ENCODE peak calls at places on chromosomes 5 and 9, in seven cellular contexts. One of them, this sample, is unnamed.

GRCh38 chr9:34125681-34126206 is 754 bp downstream of the DCAF12 start:
- DNase-seq in fibroblast of lung: peak; percentile 46
- DNase-seq in kidney: no peak
- DNase-seq in keratinocyte: no peak
- DNase-seq in ovary: no peak
- DNase-seq in transverse colon: peak; percentile 16
- DNase-seq in mammary epithelial cell: peak; percentile 50
- DNase-seq in this sample: peak; percentile 82

GRCh38 chr5:89869346-89869745 is 540.2 kb downstream of the CETN3 start:
- DNase-seq in fibroblast of lung: no peak
- DNase-seq in kidney: no peak
- DNase-seq in keratinocyte: no peak
- DNase-seq in ovary: no peak
- DNase-seq in transverse colon: no peak
- DNase-seq in mammary epithelial cell: peak; percentile 39
- DNase-seq in this sample: no peak

GRCh38 chr9:3804148-3804547 is 278.3 kb upstream of the RFX3 start:
- DNase-seq in fibroblast of lung: no peak
- DNase-seq in kidney: no peak
- DNase-seq in keratinocyte: no peak
- DNase-seq in ovary: no peak
- DNase-seq in transverse colon: no peak
- DNase-seq in mammary epithelial cell: no peak
- DNase-seq in this sample: peak; percentile 69

GRCh38 chr9:76138360-76138759 is 247.9 kb downstream of the PCSK5 start:
- DNase-seq in fibroblast of lung: no peak
- DNase-seq in kidney: no peak
- DNase-seq in keratinocyte: no peak
- DNase-seq in ovary: no peak
- DNase-seq in transverse colon: peak; percentile 19
- DNase-seq in mammary epithelial cell: no peak
- DNase-seq in this sample: no peak

GRCh38 chr9:88378317-88378716 is 9.9 kb upstream of the SPIN1 start:
- DNase-seq in fibroblast of lung: no peak
- DNase-seq in kidney: no peak
- DNase-seq in keratinocyte: no peak
- DNase-seq in ovary: no peak
- DNase-seq in transverse colon: no peak
- DNase-seq in mammary epithelial cell: no peak
- DNase-seq in this sample: peak; percentile 20

GRCh38 chr9:132504452-132504851 is 78.0 kb upstream of the BARHL1 start:
- DNase-seq in fibroblast of lung: no peak
- DNase-seq in kidney: no peak
- DNase-seq in keratinocyte: no peak
- DNase-seq in ovary: no peak
- DNase-seq in transverse colon: no peak
- DNase-seq in mammary epithelial cell: no peak
- DNase-seq in this sample: no peak

GRCh38 chr5:177100714-177101121 is 14.0 kb downstream of the FGFR4 start:
- DNase-seq in fibroblast of lung: no peak
- DNase-seq in kidney: no peak
- DNase-seq in keratinocyte: no peak
- DNase-seq in ovary: no peak
- DNase-seq in transverse colon: no peak
- DNase-seq in mammary epithelial cell: no peak
- DNase-seq in this sample: peak; percentile 52

GRCh38 chr9:124363326-124364096 is 51.7 kb downstream of the PSMB7 start:
- DNase-seq in fibroblast of lung: peak; percentile 92
- DNase-seq in kidney: no peak
- DNase-seq in keratinocyte: no peak
- DNase-seq in ovary: no peak
- DNase-seq in transverse colon: no peak
- DNase-seq in mammary epithelial cell: no peak
- DNase-seq in this sample: no peak

GRCh38 chr5:134143964-134144941 is 29.8 kb downstream of the TCF7 start:
- DNase-seq in fibroblast of lung: no peak
- DNase-seq in kidney: peak; percentile 35
- DNase-seq in keratinocyte: no peak
- DNase-seq in ovary: no peak
- DNase-seq in transverse colon: no peak
- DNase-seq in mammary epithelial cell: no peak
- DNase-seq in this sample: no peak

GRCh38 chr5:160887780-160888179 is 35.8 kb upstream of the ATP10B start:
- DNase-seq in fibroblast of lung: no peak
- DNase-seq in kidney: no peak
- DNase-seq in keratinocyte: no peak
- DNase-seq in ovary: no peak
- DNase-seq in transverse colon: peak; percentile 16
- DNase-seq in mammary epithelial cell: no peak
- DNase-seq in this sample: no peak

GRCh38 chr5:110225949-110226348 is 500.5 kb downstream of the TMEM232 start:
- DNase-seq in fibroblast of lung: no peak
- DNase-seq in kidney: no peak
- DNase-seq in keratinocyte: no peak
- DNase-seq in ovary: no peak
- DNase-seq in transverse colon: no peak
- DNase-seq in mammary epithelial cell: no peak
- DNase-seq in this sample: no peak

GRCh38 chr5:3325206-3325605 is 270.4 kb upstream of the IRX1 start:
- DNase-seq in fibroblast of lung: peak; percentile 51
- DNase-seq in kidney: no peak
- DNase-seq in keratinocyte: no peak
- DNase-seq in ovary: no peak
- DNase-seq in transverse colon: no peak
- DNase-seq in mammary epithelial cell: peak; percentile 59
- DNase-seq in this sample: peak; percentile 62

GRCh38 chr9:112127281-112127680 is 47.8 kb downstream of the SUSD1 start:
- DNase-seq in fibroblast of lung: no peak
- DNase-seq in kidney: no peak
- DNase-seq in keratinocyte: no peak
- DNase-seq in ovary: no peak
- DNase-seq in transverse colon: no peak
- DNase-seq in mammary epithelial cell: no peak
- DNase-seq in this sample: no peak

GRCh38 chr5:150400020-150400326 is 12.7 kb downstream of the CD74 start:
- DNase-seq in fibroblast of lung: no peak
- DNase-seq in kidney: no peak
- DNase-seq in keratinocyte: no peak
- DNase-seq in ovary: no peak
- DNase-seq in transverse colon: no peak
- DNase-seq in mammary epithelial cell: no peak
- DNase-seq in this sample: no peak

GRCh38 chr5:73564018-73564417 is 1.4 kb downstream of the ANKRA2 start:
- DNase-seq in fibroblast of lung: no peak
- DNase-seq in kidney: no peak
- DNase-seq in keratinocyte: no peak
- DNase-seq in ovary: no peak
- DNase-seq in transverse colon: no peak
- DNase-seq in mammary epithelial cell: no peak
- DNase-seq in this sample: peak; percentile 29

GRCh38 chr9:72930828-72931227 is 22.0 kb downstream of the ALDH1A1 start:
- DNase-seq in fibroblast of lung: no peak
- DNase-seq in kidney: no peak
- DNase-seq in keratinocyte: no peak
- DNase-seq in ovary: no peak
- DNase-seq in transverse colon: no peak
- DNase-seq in mammary epithelial cell: no peak
- DNase-seq in this sample: no peak

GRCh38 chr9:21564186-21564585 is 82.1 kb upstream of the IFNE start:
- DNase-seq in fibroblast of lung: no peak
- DNase-seq in kidney: no peak
- DNase-seq in keratinocyte: no peak
- DNase-seq in ovary: no peak
- DNase-seq in transverse colon: no peak
- DNase-seq in mammary epithelial cell: no peak
- DNase-seq in this sample: no peak

GRCh38 chr9:134055981-134056461 is 11.8 kb downstream of the BRD3 start:
- DNase-seq in fibroblast of lung: peak; percentile 82
- DNase-seq in kidney: peak; percentile 94
- DNase-seq in keratinocyte: peak; percentile 59
- DNase-seq in ovary: peak; percentile 66
- DNase-seq in transverse colon: peak; percentile 78
- DNase-seq in mammary epithelial cell: peak; percentile 91
- DNase-seq in this sample: peak; percentile 90

GRCh38 chr9:37977851-37978250 is 73.9 kb upstream of the SLC25A51 start:
- DNase-seq in fibroblast of lung: peak; percentile 46
- DNase-seq in kidney: no peak
- DNase-seq in keratinocyte: no peak
- DNase-seq in ovary: no peak
- DNase-seq in transverse colon: no peak
- DNase-seq in mammary epithelial cell: no peak
- DNase-seq in this sample: no peak

GRCh38 chr9:37976714-37977477 is 73.0 kb upstream of the SLC25A51 start:
- DNase-seq in fibroblast of lung: peak; percentile 97
- DNase-seq in kidney: peak; percentile 23
- DNase-seq in keratinocyte: no peak
- DNase-seq in ovary: no peak
- DNase-seq in transverse colon: no peak
- DNase-seq in mammary epithelial cell: peak; percentile 79
- DNase-seq in this sample: peak; percentile 94

GRCh38 chr9:37974506-37975173 is 70.7 kb upstream of the SLC25A51 start:
- DNase-seq in fibroblast of lung: peak; percentile 88
- DNase-seq in kidney: peak; percentile 25
- DNase-seq in keratinocyte: no peak
- DNase-seq in ovary: no peak
- DNase-seq in transverse colon: no peak
- DNase-seq in mammary epithelial cell: no peak
- DNase-seq in this sample: peak; percentile 79

GRCh38 chr9:37972346-37972745 is 68.4 kb upstream of the SLC25A51 start:
- DNase-seq in fibroblast of lung: peak; percentile 39
- DNase-seq in kidney: peak; percentile 41
- DNase-seq in keratinocyte: no peak
- DNase-seq in ovary: no peak
- DNase-seq in transverse colon: no peak
- DNase-seq in mammary epithelial cell: peak; percentile 20
- DNase-seq in this sample: peak; percentile 27

DNA sequence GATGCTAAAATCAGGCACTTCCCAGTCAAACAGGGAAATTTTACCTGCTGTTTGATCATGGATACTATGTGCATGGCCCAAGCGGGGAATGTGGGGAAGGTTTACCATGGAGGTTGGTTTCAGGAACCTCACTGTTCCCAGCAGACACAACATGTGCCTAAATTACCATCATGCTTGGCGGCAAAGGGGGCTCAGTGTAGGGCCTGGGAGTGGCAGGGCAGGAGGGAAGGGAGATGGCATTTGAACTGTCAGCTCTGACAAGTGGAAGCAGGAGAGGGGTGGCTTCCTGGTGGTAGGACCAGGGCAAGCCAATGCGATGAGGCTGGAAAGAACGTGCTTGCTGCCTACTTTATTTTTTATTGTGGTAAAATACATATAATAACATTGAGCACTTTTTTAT is 71.7 kb upstream of the SLC25A51 start:
- DNase-seq in fibroblast of lung: no peak
- DNase-seq in kidney: no peak
- DNase-seq in keratinocyte: no peak
- DNase-seq in ovary: no peak
- DNase-seq in transverse colon: no peak
- DNase-seq in mammary epithelial cell: no peak
- DNase-seq in this sample: no peak
- H3K27ac ChIP-seq in fibroblast of lung: no peak overlapping the region
- H3K27ac ChIP-seq in kidney: no peak overlapping the region
- H3K27ac ChIP-seq in keratinocyte: no peak overlapping the region
- H3K27ac ChIP-seq in ovary: no peak overlapping the region
- H3K27ac ChIP-seq in transverse colon: no peak overlapping the region
- H3K27ac ChIP-seq in mammary epithelial cell: no peak overlapping the region
- H3K27ac ChIP-seq in this sample: no peak overlapping the region

DNA sequence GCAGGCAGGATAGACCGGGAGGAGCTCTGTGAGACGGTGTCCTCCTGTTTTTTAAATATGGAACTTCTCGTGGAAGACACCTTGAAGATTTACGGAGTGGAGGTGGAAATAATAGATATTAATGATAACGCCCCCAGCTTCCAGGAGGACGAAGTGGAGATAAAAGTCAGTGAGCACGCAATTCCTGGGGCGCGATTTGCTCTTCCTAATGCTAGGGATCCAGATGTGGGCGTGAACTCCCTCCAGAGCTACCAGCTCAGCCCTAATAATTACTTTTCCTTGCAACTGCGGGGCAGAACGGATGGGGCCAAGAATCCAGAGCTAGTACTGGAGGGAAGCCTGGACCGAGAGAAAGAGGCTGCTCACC is 621 bp downstream of the PCDHGA11 start:
- DNase-seq in fibroblast of lung: no peak
- DNase-seq in kidney: no peak
- DNase-seq in keratinocyte: no peak
- DNase-seq in ovary: no peak
- DNase-seq in transverse colon: no peak
- DNase-seq in mammary epithelial cell: no peak
- DNase-seq in this sample: peak; percentile 60
- H3K9me3 ChIP-seq in fibroblast of lung: peaks cover 11% of the 10 kb centered on the region
- H3K9me3 ChIP-seq in kidney: peaks cover 79% of the 10 kb centered on the region
- H3K9me3 ChIP-seq in keratinocyte: peaks cover 28% of the 10 kb centered on the region
- H3K9me3 ChIP-seq in ovary: peaks cover 19% of the 10 kb centered on the region
- H3K9me3 ChIP-seq in transverse colon: peaks cover 75% of the 10 kb centered on the region
- H3K9me3 ChIP-seq in mammary epithelial cell: peaks cover 51% of the 10 kb centered on the region
- H3K9me3 ChIP-seq in this sample: no peaks in the 10 kb centered on the region

DNA sequence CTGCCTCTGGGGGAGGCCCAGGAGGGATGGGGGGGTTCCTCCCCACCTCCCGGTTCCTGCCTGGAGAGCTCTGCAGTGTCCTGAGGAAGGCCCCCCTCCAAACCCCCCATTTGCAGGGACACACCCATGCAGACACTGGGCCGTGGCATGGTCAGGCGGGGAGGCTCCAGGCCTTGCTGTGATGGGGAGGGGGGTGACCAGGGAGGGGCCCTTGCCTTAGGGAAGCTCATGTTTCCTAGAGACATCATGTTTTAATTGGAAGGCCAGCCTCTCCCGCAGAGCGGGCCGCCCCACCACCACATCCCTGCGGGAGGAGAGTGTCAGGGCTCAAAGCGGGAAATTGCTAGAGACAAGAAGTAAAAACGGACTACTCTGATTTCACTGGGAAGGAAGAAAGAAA is 12.0 kb downstream of the PRRX2 start:
- DNase-seq in fibroblast of lung: no peak
- DNase-seq in kidney: no peak
- DNase-seq in keratinocyte: no peak
- DNase-seq in ovary: no peak
- DNase-seq in transverse colon: no peak
- DNase-seq in mammary epithelial cell: no peak
- DNase-seq in this sample: no peak
- H3K27ac ChIP-seq in fibroblast of lung: no peak overlapping the region
- H3K27ac ChIP-seq in kidney: no peak overlapping the region
- H3K27ac ChIP-seq in keratinocyte: no peak overlapping the region
- H3K27ac ChIP-seq in ovary: no peak overlapping the region
- H3K27ac ChIP-seq in transverse colon: no peak overlapping the region
- H3K27ac ChIP-seq in mammary epithelial cell: no peak overlapping the region
- H3K27ac ChIP-seq in this sample: peak overlapping the region; percentile 49

DNA sequence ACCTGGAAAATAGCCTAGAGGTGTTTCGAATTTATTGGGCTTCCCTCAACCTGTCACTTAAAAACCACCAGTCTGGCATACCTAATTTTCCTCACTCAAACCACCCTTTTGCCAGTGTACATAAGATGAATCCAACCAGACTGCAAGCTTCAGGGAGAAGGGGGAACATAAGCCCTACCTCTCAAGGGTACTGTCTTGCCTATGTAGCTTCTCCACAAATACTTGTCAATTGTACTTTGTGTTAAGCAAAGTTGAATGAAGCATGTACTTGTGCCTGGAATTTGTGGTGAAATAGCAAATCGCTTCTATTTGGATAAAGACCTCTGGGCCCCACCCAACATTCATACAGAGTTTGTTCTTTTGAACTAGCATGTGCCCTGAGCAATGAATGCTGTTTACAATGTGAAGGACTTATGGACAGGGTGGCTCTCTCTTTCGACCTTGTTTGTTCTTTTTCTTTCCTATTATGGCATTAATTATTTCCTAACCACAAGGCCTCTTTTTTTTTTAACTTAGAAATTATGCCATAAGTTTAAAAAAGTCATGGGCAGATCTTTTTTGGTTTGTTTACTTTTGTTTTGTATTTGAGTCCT is 580.2 kb downstream of the EBF1 start:
- DNase-seq in fibroblast of lung: no peak
- DNase-seq in kidney: no peak
- DNase-seq in keratinocyte: no peak
- DNase-seq in ovary: no peak
- DNase-seq in transverse colon: no peak
- DNase-seq in mammary epithelial cell: no peak
- DNase-seq in this sample: no peak
- H3K9me3 ChIP-seq in fibroblast of lung: no peaks in the 10 kb centered on the region
- H3K9me3 ChIP-seq in kidney: no peaks in the 10 kb centered on the region
- H3K9me3 ChIP-seq in keratinocyte: no peaks in the 10 kb centered on the region
- H3K9me3 ChIP-seq in ovary: no peaks in the 10 kb centered on the region
- H3K9me3 ChIP-seq in transverse colon: no peaks in the 10 kb centered on the region
- H3K9me3 ChIP-seq in mammary epithelial cell: no peaks in the 10 kb centered on the region
- H3K9me3 ChIP-seq in this sample: no peaks in the 10 kb centered on the region